ENCODE peak calls at places on chromosomes 3 and 15, in five cellular contexts. Q is RWPE1, C is endodermal cell, R is BE2C, O is NCI-H1092 treated with DMSO at 0.1 percent for 48 hours. G is an unnamed sample.

GRCh38 chr3:121757087-121757811 is 7.7 kb upstream of the GOLGB1 start:
- DNase-seq in O (no peak), Q (no peak), R (peak), C (no peak), G (no peak)

GRCh38 chr3:132382688-132383194 is 34.6 kb upstream of the DNAJC13 start:
- DNase-seq in Q (no peak), R (no peak), O (no peak), C (peak), G (no peak)

GRCh38 chr3:115581347-115582135 is 41.8 kb upstream of the GAP43 start:
- DNase-seq in Q (no peak), R (peak), O (no peak), C (no peak), G (no peak)

GRCh38 chr3:64238971-64239667 is 13.9 kb upstream of the PRICKLE2 start:
- DNase-seq in R (peak), O (no peak), C (peak), Q (peak), G (peak)

GRCh38 chr15:76327191-76328105 is 9.1 kb upstream of the ISL2 start:
- DNase-seq in Q (peak), R (no peak), C (no peak), O (no peak), G (no peak)

GRCh38 chr15:99086327-99086667 is 18.6 kb upstream of the SYNM start:
- DNase-seq in Q (no peak), C (no peak), R (no peak), O (no peak), G (no peak)

GRCh38 chr3:12957334-12957733 is 115.9 kb downstream of the IQSEC1 start:
- DNase-seq in C (no peak), Q (no peak), O (no peak), R (no peak), G (no peak)

GRCh38 chr3:55329849-55330248 is 157.3 kb downstream of the WNT5A start:
- DNase-seq in O (no peak), Q (peak), R (no peak), C (no peak), G (no peak)

GRCh38 chr3:137191133-137191923 is 233.5 kb downstream of the IL20RB start:
- DNase-seq in Q (no peak), C (no peak), R (no peak), O (no peak), G (no peak)

GRCh38 chr15:64897345-64897985 is 14.2 kb upstream of the ANKDD1A start:
- DNase-seq in R (no peak), Q (peak), O (no peak), C (no peak), G (no peak)

GRCh38 chr3:33364531-33365128 is 75.6 kb downstream of the UBP1 start:
- DNase-seq in Q (no peak), R (no peak), O (no peak), C (peak), G (no peak)

GRCh38 chr15:53807500-53807899 is 48.0 kb upstream of the WDR72 start:
- DNase-seq in O (no peak), R (no peak), C (no peak), Q (no peak), G (no peak)